ENCODE peak calls at places on chromosomes 1 and 21, in nine cellular contexts. F, E, T, B, P, Y, Z, Q and J are unnamed samples.

GRCh38 chr21:44377922-44378645 is 24.7 kb downstream of the TRPM2 start:
- DNase-seq in F (no peak), E (no peak), T (no peak), B (no peak), P (no peak), Y (no peak), Z (no peak), Q (no peak), J (no peak)

GRCh38 chr1:223513309-223513708 is 120.1 kb downstream of the CCDC185 start:
- DNase-seq in F (no peak), E (no peak), T (no peak), B (no peak), P (no peak), Y (no peak), Z (no peak), Q (no peak), J (no peak)

GRCh38 chr1:188825471-188825870 is 1652.2 kb downstream of the BRINP3 start:
- DNase-seq in F (no peak), E (no peak), T (no peak), B (no peak), P (no peak), Y (no peak), Z (no peak), Q (no peak), J (no peak)

GRCh38 chr1:227893696-227894305 is 53.9 kb downstream of the WNT9A start:
- DNase-seq in F (no peak), E (no peak), T (no peak), B (no peak), P (peak), Y (no peak), Z (no peak), Q (peak), J (no peak)

GRCh38 chr1:32798679-32799416 is 18.3 kb downstream of the YARS1 start:
- DNase-seq in F (peak), E (no peak), T (no peak), B (peak), P (no peak), Y (peak), Z (peak), Q (peak), J (no peak)

GRCh38 chr1:107867422-107867821 is 97.6 kb downstream of the VAV3 start:
- DNase-seq in F (no peak), E (no peak), T (no peak), B (no peak), P (no peak), Y (no peak), Z (no peak), Q (no peak), J (no peak)

GRCh38 chr1:53143527-53143926 is 1.1 kb upstream of the SLC1A7 start:
- DNase-seq in F (no peak), E (no peak), T (no peak), B (no peak), P (no peak), Y (no peak), Z (no peak), Q (no peak), J (no peak)

GRCh38 chr21:46157987-46158451 is 2.6 kb upstream of the FTCD start:
- DNase-seq in F (no peak), E (no peak), T (no peak), B (no peak), P (no peak), Y (no peak), Z (no peak), Q (peak), J (no peak)

GRCh38 chr1:201376464-201377374 is 761 bp downstream of the TNNT2 start:
- DNase-seq in F (no peak), E (peak), T (no peak), B (peak), P (peak), Y (peak), Z (no peak), Q (peak), J (no peak)

GRCh38 chr1:215423288-215423687 is 143.8 kb upstream of the KCTD3 start:
- DNase-seq in F (no peak), E (no peak), T (no peak), B (no peak), P (no peak), Y (no peak), Z (no peak), Q (no peak), J (no peak)

GRCh38 chr1:159957824-159958268 is 3.8 kb upstream of the SLAMF9 start:
- DNase-seq in F (no peak), E (no peak), T (no peak), B (no peak), P (no peak), Y (no peak), Z (no peak), Q (no peak), J (no peak)

GRCh38 chr1:170126691-170127090 is 19.1 kb upstream of the NTMT2 start:
- DNase-seq in F (no peak), E (peak), T (no peak), B (peak), P (no peak), Y (peak), Z (no peak), Q (peak), J (peak)